ENCODE peak calls at places on chromosomes 4 and X, in four cellular contexts. One of them, this sample, is unnamed. For H3K4me1, the result is how much of the 10 kb centered on the place peaks cover.

GRCh38 chr4:93771640-93772411 is 56.7 kb upstream of the ATOH1 start:
- DNase-seq in suprapubic skin: no peak
- DNase-seq in stomach: no peak
- DNase-seq in K562: no peak
- DNase-seq in this sample: no peak

GRCh38 chr4:99404595-99405287 is 30.4 kb downstream of the ADH7 start:
- DNase-seq in suprapubic skin: no peak
- DNase-seq in stomach: no peak
- DNase-seq in K562: no peak
- DNase-seq in this sample: no peak

GRCh38 chr4:41746440-41747229 is 1.9 kb downstream of the PHOX2B start:
- DNase-seq in suprapubic skin: no peak
- DNase-seq in stomach: no peak
- DNase-seq in K562: no peak
- DNase-seq in this sample: no peak

GRCh38 chr4:137378393-137379290 is 153.7 kb downstream of the PCDH18 start:
- DNase-seq in suprapubic skin: no peak
- DNase-seq in stomach: no peak
- DNase-seq in K562: no peak
- DNase-seq in this sample: no peak

GRCh38 chr4:19700951-19701350 is 550.8 kb upstream of the SLIT2 start:
- DNase-seq in suprapubic skin: no peak
- DNase-seq in stomach: no peak
- DNase-seq in K562: no peak
- DNase-seq in this sample: no peak

GRCh38 chr4:42501624-42502401 is 104.5 kb downstream of the SHISA3 start:
- DNase-seq in suprapubic skin: no peak
- DNase-seq in stomach: no peak
- DNase-seq in K562: no peak
- DNase-seq in this sample: no peak

GRCh38 chr4:1772869-1773538 is 20.1 kb upstream of the FGFR3 start:
- DNase-seq in suprapubic skin: no peak
- DNase-seq in stomach: no peak
- DNase-seq in K562: no peak
- DNase-seq in this sample: no peak

GRCh38 chrX:47184486-47184885 is 9.1 kb upstream of the UBA1 start:
- DNase-seq in suprapubic skin: no peak
- DNase-seq in stomach: no peak
- DNase-seq in K562: no peak
- DNase-seq in this sample: peak

GRCh38 chrX:13607996-13608365 is 38.6 kb downstream of the EGFL6 start:
- DNase-seq in suprapubic skin: no peak
- DNase-seq in stomach: peak
- DNase-seq in K562: no peak
- DNase-seq in this sample: no peak

GRCh38 chr4:90127223-90127705 is at the start of gene CCSER1:
- DNase-seq in suprapubic skin: peak
- DNase-seq in stomach: peak
- DNase-seq in K562: no peak
- DNase-seq in this sample: peak

GRCh38 chrX:112642349-112642748 is 37.4 kb downstream of the LHFPL1 start:
- DNase-seq in suprapubic skin: no peak
- DNase-seq in stomach: peak
- DNase-seq in K562: peak
- DNase-seq in this sample: no peak

GRCh38 chrX:101617211-101618191 is at the start of gene ARMCX6:
- DNase-seq in suprapubic skin: peak
- DNase-seq in stomach: peak
- DNase-seq in K562: peak
- DNase-seq in this sample: peak

GRCh38 chr4:8355864-8356565 is 84.5 kb downstream of the ACOX3 start:
- DNase-seq in suprapubic skin: peak
- DNase-seq in stomach: no peak
- DNase-seq in K562: no peak
- DNase-seq in this sample: no peak

GRCh38 chr4:6551660-6552059 is 23.3 kb upstream of the MAN2B2 start:
- DNase-seq in suprapubic skin: no peak
- DNase-seq in stomach: no peak
- DNase-seq in K562: no peak
- DNase-seq in this sample: no peak

GRCh38 chr4:151195801-151196200 is 81.2 kb upstream of the PRSS48 start:
- DNase-seq in suprapubic skin: no peak
- DNase-seq in stomach: no peak
- DNase-seq in K562: no peak
- DNase-seq in this sample: no peak

GRCh38 chr4:108172780-108173598 is 4.3 kb upstream of the LEF1 start:
- DNase-seq in suprapubic skin: no peak
- DNase-seq in stomach: peak
- DNase-seq in K562: peak
- DNase-seq in this sample: peak

GRCh38 chrX:56784666-56785065 is 55.6 kb downstream of the NBDY start:
- DNase-seq in suprapubic skin: peak
- DNase-seq in stomach: no peak
- DNase-seq in K562: no peak
- DNase-seq in this sample: no peak

GRCh38 chrX:9873952-9874351 is 87.7 kb downstream of the SHROOM2 start:
- DNase-seq in suprapubic skin: no peak
- DNase-seq in stomach: peak
- DNase-seq in K562: peak
- DNase-seq in this sample: no peak

GRCh38 chr4:71930459-71930858 is 101.3 kb upstream of the NPFFR2 start:
- DNase-seq in suprapubic skin: no peak
- DNase-seq in stomach: no peak
- DNase-seq in K562: no peak
- DNase-seq in this sample: no peak

GRCh38 chrX:136608295-136608933 is 39.5 kb upstream of the CD40LG start:
- DNase-seq in suprapubic skin: no peak
- DNase-seq in stomach: peak
- DNase-seq in K562: no peak
- DNase-seq in this sample: peak

GRCh38 chr4:11512861-11513260 is 84.2 kb upstream of the HS3ST1 start:
- DNase-seq in suprapubic skin: no peak
- DNase-seq in stomach: no peak
- DNase-seq in K562: no peak
- DNase-seq in this sample: no peak

GRCh38 chr4:78569291-78569821 is 17.8 kb downstream of the ANXA3 start:
- DNase-seq in suprapubic skin: no peak
- DNase-seq in stomach: no peak
- DNase-seq in K562: no peak
- DNase-seq in this sample: no peak

GRCh38 chr4:94063084-94063483 is 144.6 kb upstream of the SMARCAD1 start:
- DNase-seq in suprapubic skin: no peak
- DNase-seq in stomach: no peak
- DNase-seq in K562: no peak
- DNase-seq in this sample: no peak

GRCh38 chrX:1147641-1148515 is 64.6 kb downstream of the CRLF2 start:
- DNase-seq in suprapubic skin: peak
- DNase-seq in stomach: no peak
- DNase-seq in K562: no peak
- DNase-seq in this sample: peak

GRCh38 chrX:118329179-118329578 is 16.7 kb upstream of the WDR44 start:
- DNase-seq in suprapubic skin: no peak
- DNase-seq in stomach: no peak
- DNase-seq in K562: peak
- DNase-seq in this sample: no peak

GRCh38 chr4:103018391-103019318 is 850 bp downstream of the SLC9B1 start:
- DNase-seq in suprapubic skin: no peak
- DNase-seq in stomach: no peak
- DNase-seq in K562: peak
- DNase-seq in this sample: no peak

GRCh38 chr4:139720806-139721205 is 55.2 kb downstream of the MGST2 start:
- DNase-seq in suprapubic skin: no peak
- DNase-seq in stomach: no peak
- DNase-seq in K562: no peak
- DNase-seq in this sample: no peak

GRCh38 chrX:42028113-42028512 is 104.8 kb upstream of the CASK start:
- DNase-seq in suprapubic skin: no peak
- DNase-seq in stomach: no peak
- DNase-seq in K562: peak
- DNase-seq in this sample: no peak

GRCh38 chrX:57104406-57104805 is 16.9 kb downstream of the SPIN2B start:
- DNase-seq in suprapubic skin: no peak
- DNase-seq in stomach: no peak
- DNase-seq in K562: no peak
- DNase-seq in this sample: no peak

GRCh38 chr4:54017308-54017707 is 47.1 kb downstream of the CHIC2 start:
- DNase-seq in suprapubic skin: no peak
- DNase-seq in stomach: no peak
- DNase-seq in K562: no peak
- DNase-seq in this sample: no peak

GRCh38 chr4:98581126-98581525 is 77.3 kb downstream of the TSPAN5 start:
- DNase-seq in suprapubic skin: no peak
- DNase-seq in stomach: no peak
- DNase-seq in K562: no peak
- DNase-seq in this sample: no peak

GRCh38 chrX:126723881-126724280 is 95.6 kb upstream of the PRR32 start:
- DNase-seq in suprapubic skin: no peak
- DNase-seq in stomach: no peak
- DNase-seq in K562: no peak
- DNase-seq in this sample: no peak

GRCh38 chrX:24173115-24173847 is 23.8 kb downstream of the ZFX start:
- DNase-seq in suprapubic skin: no peak
- DNase-seq in stomach: no peak
- DNase-seq in K562: no peak
- DNase-seq in this sample: no peak

GRCh38 chr4:26206339-26206738 is 114.5 kb upstream of the RBPJ start:
- DNase-seq in suprapubic skin: no peak
- DNase-seq in stomach: no peak
- DNase-seq in K562: no peak
- DNase-seq in this sample: no peak

GRCh38 chr4:81215219-81215892 is at the start of gene PRKG2:
- DNase-seq in suprapubic skin: peak
- DNase-seq in stomach: no peak
- DNase-seq in K562: no peak
- DNase-seq in this sample: peak

GRCh38 chr4:146110847-146111485 is 64.6 kb upstream of the LSM6 start:
- DNase-seq in suprapubic skin: no peak
- DNase-seq in stomach: no peak
- DNase-seq in K562: no peak
- DNase-seq in this sample: no peak
- H3K4me1 ChIP-seq in suprapubic skin: under half
- H3K4me1 ChIP-seq in stomach: under half
- H3K4me1 ChIP-seq in K562: under half
- H3K4me1 ChIP-seq in this sample: half or more

GRCh38 chr4:127857641-127858040 is 23.1 kb upstream of the PLK4 start:
- DNase-seq in suprapubic skin: no peak
- DNase-seq in stomach: no peak
- DNase-seq in K562: no peak
- DNase-seq in this sample: no peak

GRCh38 chr4:127852661-127853060 is 28.0 kb upstream of the PLK4 start:
- DNase-seq in suprapubic skin: no peak
- DNase-seq in stomach: no peak
- DNase-seq in K562: no peak
- DNase-seq in this sample: no peak

GRCh38 chr4:127856485-127857447 is 23.9 kb upstream of the PLK4 start:
- DNase-seq in suprapubic skin: no peak
- DNase-seq in stomach: no peak
- DNase-seq in K562: no peak
- DNase-seq in this sample: no peak
- TF ChIP-seq POLR2AphosphoS5 in suprapubic skin: no peak
- TF ChIP-seq POLR2AphosphoS5 in stomach: no peak
- TF ChIP-seq POLR2AphosphoS5 in K562: no peak
- TF ChIP-seq POLR2AphosphoS5 in this sample: no peak

GRCh38 chr4:128844931-128845330 is 35.4 kb downstream of the JADE1 start:
- DNase-seq in suprapubic skin: no peak
- DNase-seq in stomach: peak
- DNase-seq in K562: no peak
- DNase-seq in this sample: no peak

GRCh38 chr4:128837679-128838078 is 28.2 kb downstream of the JADE1 start:
- DNase-seq in suprapubic skin: no peak
- DNase-seq in stomach: no peak
- DNase-seq in K562: no peak
- DNase-seq in this sample: no peak

GRCh38 chr4:128837198-128837597 is 27.7 kb downstream of the JADE1 start:
- DNase-seq in suprapubic skin: no peak
- DNase-seq in stomach: no peak
- DNase-seq in K562: no peak
- DNase-seq in this sample: no peak

GRCh38 chr4:128841402-128841801 is 31.9 kb downstream of the JADE1 start:
- DNase-seq in suprapubic skin: no peak
- DNase-seq in stomach: no peak
- DNase-seq in K562: no peak
- DNase-seq in this sample: no peak

DNA sequence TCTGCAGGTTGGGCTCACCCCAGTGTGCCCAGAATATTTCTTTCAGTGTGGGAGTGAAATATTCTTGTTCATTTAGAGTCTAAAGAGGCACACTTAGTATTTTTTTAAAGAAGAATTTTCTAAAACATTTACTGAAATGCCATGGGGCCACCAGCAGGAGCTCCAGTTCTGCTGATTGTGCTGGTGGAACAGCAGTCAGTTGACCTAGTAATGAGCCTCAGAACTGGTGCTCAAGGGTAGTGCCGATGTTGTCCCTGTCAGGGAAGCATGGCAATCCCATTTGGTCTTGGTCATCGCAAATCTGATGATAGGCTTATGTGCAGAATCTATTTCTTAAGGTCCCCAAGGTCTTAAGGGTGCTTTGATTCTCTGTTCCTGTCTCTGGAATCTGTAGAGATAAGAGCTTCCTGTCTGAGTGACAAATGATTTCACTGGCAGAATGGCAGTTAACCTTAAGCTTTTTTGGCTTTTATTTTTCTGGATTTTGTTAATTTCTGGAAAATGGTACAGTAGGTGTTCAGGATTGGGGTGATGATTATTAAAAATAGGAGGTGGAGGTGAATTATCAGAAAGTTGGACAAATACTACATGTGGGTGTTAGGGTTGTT is 31.3 kb downstream of the JADE1 start:
- DNase-seq in suprapubic skin: no peak
- DNase-seq in stomach: no peak
- DNase-seq in K562: no peak
- DNase-seq in this sample: no peak
- H3K4me1 ChIP-seq in suprapubic skin: under half
- H3K4me1 ChIP-seq in stomach: under half
- H3K4me1 ChIP-seq in K562: under half
- H3K4me1 ChIP-seq in this sample: under half

GRCh38 chr4:186723207-186724047 is at the start of gene FAT1:
- DNase-seq in suprapubic skin: no peak
- DNase-seq in stomach: peak
- DNase-seq in K562: peak
- DNase-seq in this sample: no peak

GRCh38 chr4:186725422-186726149 is 1.9 kb upstream of the FAT1 start:
- DNase-seq in suprapubic skin: no peak
- DNase-seq in stomach: peak
- DNase-seq in K562: peak
- DNase-seq in this sample: no peak

GRCh38 chr4:186726150-186726439 is 2.4 kb upstream of the FAT1 start:
- DNase-seq in suprapubic skin: no peak
- DNase-seq in stomach: no peak
- DNase-seq in K562: no peak
- DNase-seq in this sample: no peak

GRCh38 chr4:186724048-186724860 is 598 bp upstream of the FAT1 start:
- DNase-seq in suprapubic skin: no peak
- DNase-seq in stomach: peak
- DNase-seq in K562: peak
- DNase-seq in this sample: no peak

GRCh38 chr4:186724861-186725419 is 1.3 kb upstream of the FAT1 start:
- DNase-seq in suprapubic skin: no peak
- DNase-seq in stomach: no peak
- DNase-seq in K562: no peak
- DNase-seq in this sample: no peak
- TF ChIP-seq POLR2AphosphoS5 in suprapubic skin: no peak
- TF ChIP-seq POLR2AphosphoS5 in stomach: no peak
- TF ChIP-seq POLR2AphosphoS5 in K562: no peak
- TF ChIP-seq POLR2AphosphoS5 in this sample: no peak